ENCODE peak calls at places on chromosome 2, in eight cellular contexts. One of them, this sample, is unnamed.

GRCh38 chr2:13193075-13193474 is 476.3 kb downstream of the TRIB2 start:
- DNase-seq in keratinocyte: no peak
- DNase-seq in bronchial epithelial cell: peak
- DNase-seq in astrocyte of the spinal cord: peak
- DNase-seq in HepG2: no peak
- DNase-seq in AG10803: no peak
- DNase-seq in upper lobe of left lung: no peak
- DNase-seq in GM23338: peak
- DNase-seq in this sample: no peak

GRCh38 chr2:212939777-212940531 is 211.5 kb downstream of the IKZF2 start:
- DNase-seq in keratinocyte: no peak
- DNase-seq in bronchial epithelial cell: peak
- DNase-seq in astrocyte of the spinal cord: no peak
- DNase-seq in HepG2: peak
- DNase-seq in AG10803: no peak
- DNase-seq in upper lobe of left lung: peak
- DNase-seq in GM23338: peak
- DNase-seq in this sample: no peak

GRCh38 chr2:150042844-150043503 is 444.5 kb downstream of the RND3 start:
- DNase-seq in keratinocyte: no peak
- DNase-seq in bronchial epithelial cell: no peak
- DNase-seq in astrocyte of the spinal cord: no peak
- DNase-seq in HepG2: no peak
- DNase-seq in AG10803: no peak
- DNase-seq in upper lobe of left lung: peak
- DNase-seq in GM23338: no peak
- DNase-seq in this sample: no peak

GRCh38 chr2:162435676-162436075 is 91.7 kb downstream of the GCA start:
- DNase-seq in keratinocyte: no peak
- DNase-seq in bronchial epithelial cell: peak
- DNase-seq in astrocyte of the spinal cord: peak
- DNase-seq in HepG2: peak
- DNase-seq in AG10803: no peak
- DNase-seq in upper lobe of left lung: no peak
- DNase-seq in GM23338: no peak
- DNase-seq in this sample: no peak

GRCh38 chr2:23624378-23624777 is 239.4 kb downstream of the KLHL29 start:
- DNase-seq in keratinocyte: no peak
- DNase-seq in bronchial epithelial cell: no peak
- DNase-seq in astrocyte of the spinal cord: no peak
- DNase-seq in HepG2: peak
- DNase-seq in AG10803: no peak
- DNase-seq in upper lobe of left lung: no peak
- DNase-seq in GM23338: peak
- DNase-seq in this sample: no peak

GRCh38 chr2:199739413-199740110 is 111.4 kb downstream of the FTCDNL1 start:
- DNase-seq in keratinocyte: peak
- DNase-seq in bronchial epithelial cell: peak
- DNase-seq in astrocyte of the spinal cord: peak
- DNase-seq in HepG2: peak
- DNase-seq in AG10803: peak
- DNase-seq in upper lobe of left lung: peak
- DNase-seq in GM23338: peak
- DNase-seq in this sample: peak

GRCh38 chr2:119758881-119759450 is 756 bp upstream of the PTPN4 start:
- DNase-seq in keratinocyte: no peak
- DNase-seq in bronchial epithelial cell: no peak
- DNase-seq in astrocyte of the spinal cord: no peak
- DNase-seq in HepG2: no peak
- DNase-seq in AG10803: no peak
- DNase-seq in upper lobe of left lung: no peak
- DNase-seq in GM23338: peak
- DNase-seq in this sample: no peak

GRCh38 chr2:24832991-24833671 is 39.9 kb downstream of the CENPO start:
- DNase-seq in keratinocyte: no peak
- DNase-seq in bronchial epithelial cell: no peak
- DNase-seq in astrocyte of the spinal cord: no peak
- DNase-seq in HepG2: no peak
- DNase-seq in AG10803: no peak
- DNase-seq in upper lobe of left lung: no peak
- DNase-seq in GM23338: no peak
- DNase-seq in this sample: no peak

GRCh38 chr2:98505311-98505808 is 60.7 kb downstream of the INPP4A start:
- DNase-seq in keratinocyte: no peak
- DNase-seq in bronchial epithelial cell: no peak
- DNase-seq in astrocyte of the spinal cord: no peak
- DNase-seq in HepG2: no peak
- DNase-seq in AG10803: no peak
- DNase-seq in upper lobe of left lung: peak
- DNase-seq in GM23338: no peak
- DNase-seq in this sample: no peak

GRCh38 chr2:96118698-96119388 is 2.5 kb upstream of the ADRA2B start:
- DNase-seq in keratinocyte: no peak
- DNase-seq in bronchial epithelial cell: no peak
- DNase-seq in astrocyte of the spinal cord: no peak
- DNase-seq in HepG2: no peak
- DNase-seq in AG10803: no peak
- DNase-seq in upper lobe of left lung: no peak
- DNase-seq in GM23338: no peak
- DNase-seq in this sample: no peak

GRCh38 chr2:157747695-157748370 is 119.2 kb upstream of the ACVR1C start:
- DNase-seq in keratinocyte: no peak
- DNase-seq in bronchial epithelial cell: no peak
- DNase-seq in astrocyte of the spinal cord: peak
- DNase-seq in HepG2: no peak
- DNase-seq in AG10803: peak
- DNase-seq in upper lobe of left lung: no peak
- DNase-seq in GM23338: no peak
- DNase-seq in this sample: no peak

GRCh38 chr2:239275871-239276812 is 124.7 kb downstream of the HDAC4 start:
- DNase-seq in keratinocyte: no peak
- DNase-seq in bronchial epithelial cell: no peak
- DNase-seq in astrocyte of the spinal cord: peak
- DNase-seq in HepG2: no peak
- DNase-seq in AG10803: peak
- DNase-seq in upper lobe of left lung: peak
- DNase-seq in GM23338: no peak
- DNase-seq in this sample: peak

GRCh38 chr2:5696741-5697521 is 4.7 kb downstream of the SOX11 start:
- DNase-seq in keratinocyte: no peak
- DNase-seq in bronchial epithelial cell: no peak
- DNase-seq in astrocyte of the spinal cord: peak
- DNase-seq in HepG2: no peak
- DNase-seq in AG10803: peak
- DNase-seq in upper lobe of left lung: no peak
- DNase-seq in GM23338: peak
- DNase-seq in this sample: no peak

DNA sequence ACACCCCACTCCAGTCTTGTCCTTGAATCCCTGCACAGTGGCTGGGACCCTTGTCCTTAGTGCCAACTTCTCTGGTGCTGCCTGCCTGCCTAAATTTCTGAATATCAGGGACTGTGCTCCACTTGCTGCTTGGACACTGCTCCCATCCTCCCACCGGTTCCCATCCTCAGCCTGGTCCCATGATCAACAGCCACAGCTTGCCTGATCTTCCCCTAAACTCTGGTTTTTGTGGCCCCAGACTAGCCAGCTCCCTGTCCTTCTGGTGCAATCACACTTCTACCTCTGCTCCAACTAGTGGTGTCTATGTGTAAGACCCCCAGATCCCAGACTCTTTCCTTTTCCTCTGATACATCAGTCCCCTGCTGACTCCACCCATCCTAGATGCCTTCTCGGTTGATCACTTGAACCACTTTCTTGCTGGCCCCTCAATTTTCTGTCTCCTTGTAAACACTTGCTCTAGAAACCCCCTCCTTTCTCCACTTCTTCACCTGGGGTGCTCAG is 37.2 kb upstream of the POLE4 start:
- DNase-seq in keratinocyte: no peak
- DNase-seq in bronchial epithelial cell: no peak
- DNase-seq in astrocyte of the spinal cord: no peak
- DNase-seq in HepG2: peak
- DNase-seq in AG10803: no peak
- DNase-seq in upper lobe of left lung: no peak
- DNase-seq in GM23338: peak
- DNase-seq in this sample: no peak
- TF ChIP-seq CTCF in keratinocyte: peak
- TF ChIP-seq CTCF in bronchial epithelial cell: no peak
- TF ChIP-seq CTCF in astrocyte of the spinal cord: no peak
- TF ChIP-seq CTCF in HepG2: no peak
- TF ChIP-seq CTCF in AG10803: no peak
- TF ChIP-seq CTCF in upper lobe of left lung: no peak
- TF ChIP-seq CTCF in GM23338: no peak
- TF ChIP-seq CTCF in this sample: no peak

GRCh38 chr2:30267576-30267975 is 36.2 kb downstream of the LBH start:
- DNase-seq in keratinocyte: no peak
- DNase-seq in bronchial epithelial cell: no peak
- DNase-seq in astrocyte of the spinal cord: no peak
- DNase-seq in HepG2: no peak
- DNase-seq in AG10803: no peak
- DNase-seq in upper lobe of left lung: no peak
- DNase-seq in GM23338: no peak
- DNase-seq in this sample: no peak
- H3K4me3 ChIP-seq in keratinocyte: no peak
- H3K4me3 ChIP-seq in bronchial epithelial cell: no peak
- H3K4me3 ChIP-seq in astrocyte of the spinal cord: no peak
- H3K4me3 ChIP-seq in HepG2: no peak
- H3K4me3 ChIP-seq in AG10803: no peak
- H3K4me3 ChIP-seq in upper lobe of left lung: no peak
- H3K4me3 ChIP-seq in GM23338: no peak
- H3K4me3 ChIP-seq in this sample: no peak

GRCh38 chr2:78994789-78995188 is 30.7 kb upstream of the REG3G start:
- DNase-seq in keratinocyte: no peak
- DNase-seq in bronchial epithelial cell: no peak
- DNase-seq in astrocyte of the spinal cord: no peak
- DNase-seq in HepG2: no peak
- DNase-seq in AG10803: no peak
- DNase-seq in upper lobe of left lung: no peak
- DNase-seq in GM23338: no peak
- DNase-seq in this sample: no peak

GRCh38 chr2:78992807-78993517 is 32.5 kb upstream of the REG3G start:
- DNase-seq in keratinocyte: no peak
- DNase-seq in bronchial epithelial cell: no peak
- DNase-seq in astrocyte of the spinal cord: no peak
- DNase-seq in HepG2: no peak
- DNase-seq in AG10803: no peak
- DNase-seq in upper lobe of left lung: peak
- DNase-seq in GM23338: peak
- DNase-seq in this sample: no peak

GRCh38 chr2:78993518-78994148 is 31.9 kb upstream of the REG3G start:
- DNase-seq in keratinocyte: no peak
- DNase-seq in bronchial epithelial cell: no peak
- DNase-seq in astrocyte of the spinal cord: no peak
- DNase-seq in HepG2: no peak
- DNase-seq in AG10803: no peak
- DNase-seq in upper lobe of left lung: no peak
- DNase-seq in GM23338: peak
- DNase-seq in this sample: no peak

GRCh38 chr2:78992451-78992806 is 33.1 kb upstream of the REG3G start:
- DNase-seq in keratinocyte: no peak
- DNase-seq in bronchial epithelial cell: no peak
- DNase-seq in astrocyte of the spinal cord: peak
- DNase-seq in HepG2: peak
- DNase-seq in AG10803: no peak
- DNase-seq in upper lobe of left lung: no peak
- DNase-seq in GM23338: peak
- DNase-seq in this sample: no peak
- TF ChIP-seq CTCF in keratinocyte: no peak
- TF ChIP-seq CTCF in bronchial epithelial cell: no peak
- TF ChIP-seq CTCF in astrocyte of the spinal cord: peak
- TF ChIP-seq CTCF in HepG2: peak
- TF ChIP-seq CTCF in AG10803: no peak
- TF ChIP-seq CTCF in upper lobe of left lung: no peak
- TF ChIP-seq CTCF in GM23338: peak
- TF ChIP-seq CTCF in this sample: peak

GRCh38 chr2:63053235-63053888 is 2.7 kb downstream of the OTX1 start:
- DNase-seq in keratinocyte: no peak
- DNase-seq in bronchial epithelial cell: no peak
- DNase-seq in astrocyte of the spinal cord: no peak
- DNase-seq in HepG2: no peak
- DNase-seq in AG10803: no peak
- DNase-seq in upper lobe of left lung: no peak
- DNase-seq in GM23338: peak
- DNase-seq in this sample: no peak

GRCh38 chr2:63050916-63051794 is 525 bp downstream of the OTX1 start:
- DNase-seq in keratinocyte: no peak
- DNase-seq in bronchial epithelial cell: no peak
- DNase-seq in astrocyte of the spinal cord: no peak
- DNase-seq in HepG2: no peak
- DNase-seq in AG10803: no peak
- DNase-seq in upper lobe of left lung: no peak
- DNase-seq in GM23338: peak
- DNase-seq in this sample: no peak

GRCh38 chr2:63050186-63050915 is at the start of gene OTX1:
- DNase-seq in keratinocyte: peak
- DNase-seq in bronchial epithelial cell: peak
- DNase-seq in astrocyte of the spinal cord: no peak
- DNase-seq in HepG2: peak
- DNase-seq in AG10803: peak
- DNase-seq in upper lobe of left lung: peak
- DNase-seq in GM23338: peak
- DNase-seq in this sample: no peak

GRCh38 chr2:63052411-63053234 is 2.0 kb downstream of the OTX1 start:
- DNase-seq in keratinocyte: no peak
- DNase-seq in bronchial epithelial cell: no peak
- DNase-seq in astrocyte of the spinal cord: no peak
- DNase-seq in HepG2: no peak
- DNase-seq in AG10803: no peak
- DNase-seq in upper lobe of left lung: no peak
- DNase-seq in GM23338: peak
- DNase-seq in this sample: no peak

GRCh38 chr2:63051795-63052333 is 1.2 kb downstream of the OTX1 start:
- DNase-seq in keratinocyte: no peak
- DNase-seq in bronchial epithelial cell: no peak
- DNase-seq in astrocyte of the spinal cord: no peak
- DNase-seq in HepG2: no peak
- DNase-seq in AG10803: no peak
- DNase-seq in upper lobe of left lung: no peak
- DNase-seq in GM23338: peak
- DNase-seq in this sample: no peak
- H3K4me3 ChIP-seq in keratinocyte: peak
- H3K4me3 ChIP-seq in bronchial epithelial cell: peak
- H3K4me3 ChIP-seq in astrocyte of the spinal cord: no peak
- H3K4me3 ChIP-seq in HepG2: peak
- H3K4me3 ChIP-seq in AG10803: no peak
- H3K4me3 ChIP-seq in upper lobe of left lung: no peak
- H3K4me3 ChIP-seq in GM23338: peak
- H3K4me3 ChIP-seq in this sample: no peak

DNA sequence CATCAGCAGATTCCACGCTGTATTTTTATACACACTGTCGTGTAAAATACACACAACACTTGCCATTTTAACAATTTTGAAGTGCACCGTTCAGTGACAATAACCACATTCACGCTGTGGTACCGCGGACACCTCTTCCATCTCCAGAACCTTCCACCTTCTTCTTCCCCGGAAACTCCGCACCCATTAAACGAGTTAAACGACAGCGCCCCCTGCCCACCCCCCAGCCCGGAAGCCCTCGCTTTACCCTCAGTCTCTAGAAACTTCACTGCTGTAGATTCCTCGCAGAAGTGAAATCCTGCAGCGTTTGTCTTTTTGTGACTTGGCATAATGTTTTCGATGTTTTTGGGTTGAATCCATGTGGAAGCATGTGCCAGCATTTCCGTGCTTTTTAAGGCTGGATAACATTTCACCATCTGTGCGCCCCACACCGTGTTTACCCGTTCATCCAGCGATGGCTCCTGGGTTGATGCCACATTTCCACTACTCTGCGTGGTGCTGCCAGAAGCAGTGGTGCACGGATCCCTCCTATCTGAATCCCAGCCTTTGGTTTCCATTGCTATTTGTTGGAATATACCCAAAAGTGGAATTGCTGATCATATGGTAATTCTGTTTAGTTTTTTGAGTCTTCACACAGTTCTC is 32.1 kb upstream of the TMEM18 start:
- DNase-seq in keratinocyte: no peak
- DNase-seq in bronchial epithelial cell: no peak
- DNase-seq in astrocyte of the spinal cord: no peak
- DNase-seq in HepG2: no peak
- DNase-seq in AG10803: no peak
- DNase-seq in upper lobe of left lung: no peak
- DNase-seq in GM23338: peak
- DNase-seq in this sample: no peak
- TF ChIP-seq CTCF in keratinocyte: no peak
- TF ChIP-seq CTCF in bronchial epithelial cell: no peak
- TF ChIP-seq CTCF in astrocyte of the spinal cord: no peak
- TF ChIP-seq CTCF in HepG2: no peak
- TF ChIP-seq CTCF in AG10803: no peak
- TF ChIP-seq CTCF in upper lobe of left lung: no peak
- TF ChIP-seq CTCF in GM23338: peak
- TF ChIP-seq CTCF in this sample: no peak

This sample was measured in heart right ventricle.